ENCODE peak calls at places on chromosomes 3 and 15, in nine cellular contexts. S is endothelial cell, X is RCC 7860, P is astrocyte, O is GM06990, D is amygdala, Y is DMS53, M is hippocampal formation, T is amniotic epithelial cell. H is an unnamed sample.

GRCh38 chr3:96619475-96619874 is 194.9 kb upstream of the EPHA6 start:
- DNase-seq in S (no peak), X (no peak), P (no peak), O (no peak), D (no peak), Y (no peak), M (no peak), T (no peak), H (no peak)

GRCh38 chr3:124814620-124815421 is 72.3 kb downstream of the ITGB5 start:
- DNase-seq in S (no peak), X (no peak), P (no peak), O (no peak), D (no peak), Y (peak; percentile 44), M (no peak), T (peak; percentile 73), H (no peak)

GRCh38 chr3:169771651-169772529 is 1.3 kb upstream of the MYNN start:
- DNase-seq in S (peak; percentile 65), X (peak; percentile 80), P (peak; percentile 46), O (peak; percentile 67), D (no peak), Y (peak; percentile 84), M (peak; percentile 82), T (peak; percentile 68), H (peak; percentile 86)

GRCh38 chr15:84983711-84984110 is 2.1 kb downstream of the PDE8A start:
- DNase-seq in S (no peak), X (no peak), P (no peak), O (no peak), D (no peak), Y (no peak), M (no peak), T (no peak), H (no peak)

GRCh38 chr15:68362537-68363126 is 69.3 kb downstream of the ITGA11 start:
- DNase-seq in S (no peak), X (no peak), P (no peak), O (no peak), D (no peak), Y (no peak), M (no peak), T (no peak), H (no peak)

GRCh38 chr15:60751985-60752952 is 273.3 kb upstream of the ICE2 start:
- DNase-seq in S (peak; percentile 5), X (no peak), P (peak; percentile 57), O (no peak), D (peak; percentile 8), Y (peak; percentile 77), M (peak; percentile 57), T (peak; percentile 96), H (no peak)

GRCh38 chr3:129112308-129113052 is 9.1 kb downstream of the RAB43 start:
- DNase-seq in S (no peak), X (peak; percentile 39), P (no peak), O (no peak), D (no peak), Y (peak; percentile 49), M (no peak), T (no peak), H (no peak)

GRCh38 chr3:36907911-36908646 is 36.8 kb downstream of the TRANK1 start:
- DNase-seq in S (peak; percentile 7), X (peak; percentile 28), P (peak; percentile 57), O (peak; percentile 39), D (no peak), Y (peak; percentile 26), M (no peak), T (peak; percentile 81), H (peak; percentile 66)

GRCh38 chr3:135503429-135504083 is 462.0 kb upstream of the PPP2R3A start:
- DNase-seq in S (peak; percentile 92), X (peak; percentile 18), P (peak; percentile 39), O (peak; percentile 22), D (peak; percentile 54), Y (peak; percentile 79), M (peak; percentile 60), T (peak; percentile 53), H (peak; percentile 66)

GRCh38 chr15:100602822-100603393 is 519 bp downstream of the ASB7 start:
- DNase-seq in S (peak; percentile 30), X (peak; percentile 14), P (peak; percentile 29), O (peak; percentile 67), D (no peak), Y (peak; percentile 65), M (no peak), T (peak; percentile 29), H (peak; percentile 83)

GRCh38 chr3:188421836-188422540 is 268.0 kb downstream of the LPP start:
- DNase-seq in S (no peak), X (no peak), P (no peak), O (peak; percentile 51), D (no peak), Y (peak; percentile 7), M (no peak), T (no peak), H (peak; percentile 81)

GRCh38 chr15:91484141-91484540 is 369.4 kb upstream of the SLCO3A1 start:
- DNase-seq in S (no peak), X (no peak), P (no peak), O (no peak), D (no peak), Y (peak; percentile 14), M (no peak), T (no peak), H (no peak)

GRCh38 chr3:46017720-46018119 is 9.6 kb downstream of the XCR1 start:
- DNase-seq in S (no peak), X (no peak), P (no peak), O (no peak), D (no peak), Y (no peak), M (no peak), T (peak; percentile 74), H (no peak)

GRCh38 chr3:39107056-39107873 is at the start of the genes GORASP1 and TTC21A:
- DNase-seq in S (peak; percentile 77), X (peak; percentile 71), P (peak; percentile 85), O (peak; percentile 70), D (peak; percentile 85), Y (peak; percentile 73), M (peak; percentile 86), T (peak; percentile 86), H (peak; percentile 78)

GRCh38 chr3:46461971-46462910 is 2.5 kb downstream of the LTF start:
- DNase-seq in S (no peak), X (no peak), P (no peak), O (no peak), D (no peak), Y (no peak), M (no peak), T (peak; percentile 18), H (no peak)